ENCODE peak calls at places on chromosomes 3 and 15, in six cellular contexts. K is GM23248; Y is activated CD4-positive, alpha-beta T cell treated with anti-CD3 and anti-CD28 coated beads for 48 hours; Z is spleen; E is naive thymus-derived CD4-positive, alpha-beta T cell; D is C1 segment of cervical spinal cord. P is an unnamed sample.

GRCh38 chr3:139380575-139380974 is 8.9 kb downstream of the COPB2 start:
- DNase-seq in K (no peak), Z (no peak), E (no peak), Y (no peak), D (no peak), P (no peak)

GRCh38 chr3:53140575-53141467 is 10.6 kb upstream of the RFT1 start:
- DNase-seq in Z (no peak), E (no peak), Y (peak; percentile 21), K (peak; percentile 85), D (no peak), P (peak; percentile 57)

GRCh38 chr3:129490273-129490675 is 38.2 kb upstream of the RHO start:
- DNase-seq in D (peak; percentile 70), Z (peak; percentile 90), E (peak; percentile 40), K (peak; percentile 98), Y (peak; percentile 65), P (peak; percentile 75)

GRCh38 chr3:22089284-22089683 is 338.3 kb upstream of the ZNF385D start:
- DNase-seq in Y (peak; percentile 1), Z (no peak), D (no peak), E (no peak), K (peak; percentile 33), P (peak; percentile 80)

GRCh38 chr3:195269375-195270078 is 1.4 kb downstream of the XXYLT1 start:
- DNase-seq in Y (no peak), E (no peak), D (no peak), K (no peak), Z (peak; percentile 73), P (no peak)

GRCh38 chr15:77541421-77542181 is 91.1 kb downstream of the LINGO1 start:
- DNase-seq in D (peak; percentile 64), E (no peak), Z (peak; percentile 73), Y (no peak), K (peak; percentile 55), P (no peak)

GRCh38 chr3:105518806-105519418 is 152.2 kb downstream of the ALCAM start:
- DNase-seq in D (no peak), K (peak; percentile 71), E (peak; percentile 31), Z (no peak), Y (peak; percentile 14), P (peak; percentile 90)

GRCh38 chr3:42256135-42256819 is 9.7 kb downstream of the CCK start:
- DNase-seq in Z (no peak), Y (no peak), D (no peak), E (no peak), K (peak; percentile 54), P (peak; percentile 94)

GRCh38 chr3:129240436-129240835 is 9.0 kb upstream of the COPG1 start:
- DNase-seq in E (no peak), Y (no peak), Z (no peak), D (no peak), K (peak; percentile 85), P (peak; percentile 46)

GRCh38 chr3:46188708-46189107 is 19.4 kb downstream of the CCR1 start:
- DNase-seq in K (no peak), E (no peak), Y (no peak), D (no peak), Z (no peak), P (no peak)

GRCh38 chr3:154522031-154522430 is 92.0 kb upstream of the GPR149 start:
- DNase-seq in Y (no peak), E (no peak), D (no peak), Z (no peak), K (no peak), P (no peak)